ENCODE peak calls at places on chromosomes 4 and X, in seven cellular contexts. One of them, this sample, is unnamed. For H3K4me1, the result is how much of the 10 kb centered on the place peaks cover.

GRCh38 chr4:121189811-121190210 is 25.7 kb upstream of the TNIP3 start:
- DNase-seq in tibial nerve: no peak
- DNase-seq in neural progenitor cell: no peak
- DNase-seq in tibial artery: no peak
- DNase-seq in hepatocyte: no peak
- DNase-seq in pancreas: no peak
- DNase-seq in Peyer's patch: peak
- DNase-seq in this sample: peak

GRCh38 chr4:127012549-127012948 is 620.2 kb upstream of the INTU start:
- DNase-seq in tibial nerve: no peak
- DNase-seq in neural progenitor cell: no peak
- DNase-seq in tibial artery: no peak
- DNase-seq in hepatocyte: no peak
- DNase-seq in pancreas: no peak
- DNase-seq in Peyer's patch: no peak
- DNase-seq in this sample: no peak

GRCh38 chr4:140152015-140152703 is 1.8 kb downstream of the MAML3 start:
- DNase-seq in tibial nerve: peak
- DNase-seq in neural progenitor cell: peak
- DNase-seq in tibial artery: peak
- DNase-seq in hepatocyte: peak
- DNase-seq in pancreas: peak
- DNase-seq in Peyer's patch: peak
- DNase-seq in this sample: peak

GRCh38 chr4:44446191-44446590 is 2.4 kb downstream of the KCTD8 start:
- DNase-seq in tibial nerve: no peak
- DNase-seq in neural progenitor cell: no peak
- DNase-seq in tibial artery: no peak
- DNase-seq in hepatocyte: no peak
- DNase-seq in pancreas: no peak
- DNase-seq in Peyer's patch: no peak
- DNase-seq in this sample: no peak

GRCh38 chrX:112087545-112087944 is 5.0 kb upstream of the TRPC5 start:
- DNase-seq in tibial nerve: no peak
- DNase-seq in neural progenitor cell: no peak
- DNase-seq in tibial artery: no peak
- DNase-seq in hepatocyte: no peak
- DNase-seq in pancreas: no peak
- DNase-seq in Peyer's patch: no peak
- DNase-seq in this sample: no peak

GRCh38 chrX:65866146-65866545 is 173.7 kb downstream of the VSIG4 start:
- DNase-seq in tibial nerve: no peak
- DNase-seq in neural progenitor cell: no peak
- DNase-seq in tibial artery: no peak
- DNase-seq in hepatocyte: no peak
- DNase-seq in pancreas: no peak
- DNase-seq in Peyer's patch: no peak
- DNase-seq in this sample: no peak

GRCh38 chrX:49155243-49155899 is 7.2 kb upstream of the MAGIX start:
- DNase-seq in tibial nerve: no peak
- DNase-seq in neural progenitor cell: peak
- DNase-seq in tibial artery: no peak
- DNase-seq in hepatocyte: peak
- DNase-seq in pancreas: peak
- DNase-seq in Peyer's patch: peak
- DNase-seq in this sample: peak

GRCh38 chrX:47248576-47248975 is 15.8 kb downstream of the USP11 start:
- DNase-seq in tibial nerve: no peak
- DNase-seq in neural progenitor cell: no peak
- DNase-seq in tibial artery: no peak
- DNase-seq in hepatocyte: no peak
- DNase-seq in pancreas: no peak
- DNase-seq in Peyer's patch: no peak
- DNase-seq in this sample: no peak

GRCh38 chr4:57102050-57102564 is 8.1 kb downstream of the IGFBP7 start:
- DNase-seq in tibial nerve: peak
- DNase-seq in neural progenitor cell: no peak
- DNase-seq in tibial artery: peak
- DNase-seq in hepatocyte: no peak
- DNase-seq in pancreas: peak
- DNase-seq in Peyer's patch: no peak
- DNase-seq in this sample: peak

GRCh38 chr4:76772498-76773106 is 125.3 kb downstream of the SOWAHB start:
- DNase-seq in tibial nerve: no peak
- DNase-seq in neural progenitor cell: no peak
- DNase-seq in tibial artery: no peak
- DNase-seq in hepatocyte: peak
- DNase-seq in pancreas: no peak
- DNase-seq in Peyer's patch: no peak
- DNase-seq in this sample: no peak

GRCh38 chr4:21952549-21952948 is 4.0 kb upstream of the KCNIP4 start:
- DNase-seq in tibial nerve: no peak
- DNase-seq in neural progenitor cell: no peak
- DNase-seq in tibial artery: no peak
- DNase-seq in hepatocyte: no peak
- DNase-seq in pancreas: no peak
- DNase-seq in Peyer's patch: no peak
- DNase-seq in this sample: no peak

GRCh38 chr4:3252831-3253641 is 4.1 kb downstream of the MSANTD1 start:
- DNase-seq in tibial nerve: no peak
- DNase-seq in neural progenitor cell: no peak
- DNase-seq in tibial artery: peak
- DNase-seq in hepatocyte: no peak
- DNase-seq in pancreas: no peak
- DNase-seq in Peyer's patch: no peak
- DNase-seq in this sample: no peak

GRCh38 chr4:185839204-185839712 is 27.3 kb upstream of the SORBS2 start:
- DNase-seq in tibial nerve: peak
- DNase-seq in neural progenitor cell: peak
- DNase-seq in tibial artery: peak
- DNase-seq in hepatocyte: peak
- DNase-seq in pancreas: no peak
- DNase-seq in Peyer's patch: no peak
- DNase-seq in this sample: peak

GRCh38 chr4:147160908-147161513 is 215.3 kb upstream of the TTC29 start:
- DNase-seq in tibial nerve: peak
- DNase-seq in neural progenitor cell: peak
- DNase-seq in tibial artery: no peak
- DNase-seq in hepatocyte: peak
- DNase-seq in pancreas: no peak
- DNase-seq in Peyer's patch: no peak
- DNase-seq in this sample: no peak

GRCh38 chrX:39492495-39493162 is 605.1 kb downstream of the BCOR start:
- DNase-seq in tibial nerve: no peak
- DNase-seq in neural progenitor cell: no peak
- DNase-seq in tibial artery: no peak
- DNase-seq in hepatocyte: peak
- DNase-seq in pancreas: no peak
- DNase-seq in Peyer's patch: peak
- DNase-seq in this sample: no peak

GRCh38 chr4:76377481-76377901 is 43.5 kb downstream of the CCDC158 start:
- DNase-seq in tibial nerve: no peak
- DNase-seq in neural progenitor cell: peak
- DNase-seq in tibial artery: no peak
- DNase-seq in hepatocyte: no peak
- DNase-seq in pancreas: no peak
- DNase-seq in Peyer's patch: no peak
- DNase-seq in this sample: no peak

GRCh38 chrX:2243913-2244460 is 256.8 kb downstream of the DHRSX start:
- DNase-seq in tibial nerve: no peak
- DNase-seq in neural progenitor cell: no peak
- DNase-seq in tibial artery: no peak
- DNase-seq in hepatocyte: no peak
- DNase-seq in pancreas: no peak
- DNase-seq in Peyer's patch: no peak
- DNase-seq in this sample: peak

GRCh38 chr4:174999407-174999806 is 81.2 kb downstream of the ADAM29 start:
- DNase-seq in tibial nerve: no peak
- DNase-seq in neural progenitor cell: no peak
- DNase-seq in tibial artery: no peak
- DNase-seq in hepatocyte: no peak
- DNase-seq in pancreas: no peak
- DNase-seq in Peyer's patch: no peak
- DNase-seq in this sample: no peak

DNA sequence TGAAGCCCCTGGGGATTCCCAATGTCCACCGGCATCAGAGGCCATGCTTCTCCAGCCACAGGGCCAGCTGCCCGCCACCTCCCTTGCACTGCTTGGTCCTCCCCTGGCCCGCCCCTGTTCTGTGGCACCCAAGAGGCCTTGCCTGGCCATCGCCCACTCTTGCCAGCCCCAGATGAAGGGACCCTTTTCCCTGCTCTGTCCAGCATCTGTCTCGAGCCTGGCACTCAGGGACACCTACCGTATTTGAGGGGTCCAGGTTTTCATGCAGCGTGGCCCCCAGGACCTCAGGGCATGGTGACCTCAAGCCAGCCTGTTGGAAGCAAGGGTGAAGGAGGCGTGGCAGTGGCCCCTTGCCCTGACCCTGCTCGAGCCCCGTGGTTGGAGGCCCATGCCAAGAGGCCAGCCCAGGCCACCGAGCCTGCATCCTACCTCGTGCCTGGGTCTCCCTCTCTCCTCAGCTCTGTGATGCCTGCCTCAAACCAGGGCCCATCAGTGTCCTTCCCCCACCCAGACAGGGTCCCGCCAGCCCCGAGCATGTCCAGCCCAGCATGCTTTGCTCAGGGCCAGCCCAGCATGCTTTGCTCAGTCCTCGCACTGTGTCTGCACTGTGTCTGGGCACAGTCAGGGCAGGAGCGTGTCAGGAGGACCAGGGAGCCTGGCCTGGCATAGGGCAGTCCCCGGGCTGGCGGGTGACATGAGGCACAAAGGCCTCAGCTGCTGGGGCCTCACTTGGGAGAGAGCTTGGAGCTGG is 14.3 kb upstream of the FGFR3 start:
- DNase-seq in tibial nerve: no peak
- DNase-seq in neural progenitor cell: no peak
- DNase-seq in tibial artery: no peak
- DNase-seq in hepatocyte: no peak
- DNase-seq in pancreas: no peak
- DNase-seq in Peyer's patch: no peak
- DNase-seq in this sample: no peak
- H3K4me1 ChIP-seq in tibial nerve: under half
- H3K4me1 ChIP-seq in neural progenitor cell: under half
- H3K4me1 ChIP-seq in tibial artery: under half
- H3K4me1 ChIP-seq in hepatocyte: under half
- H3K4me1 ChIP-seq in pancreas: under half
- H3K4me1 ChIP-seq in Peyer's patch: under half
- H3K4me1 ChIP-seq in this sample: under half

GRCh38 chr4:184814686-184815045 is 11.1 kb downstream of the ACSL1 start:
- DNase-seq in tibial nerve: no peak
- DNase-seq in neural progenitor cell: no peak
- DNase-seq in tibial artery: peak
- DNase-seq in hepatocyte: no peak
- DNase-seq in pancreas: no peak
- DNase-seq in Peyer's patch: no peak
- DNase-seq in this sample: no peak

GRCh38 chr4:184817494-184818215 is 8.1 kb downstream of the ACSL1 start:
- DNase-seq in tibial nerve: no peak
- DNase-seq in neural progenitor cell: no peak
- DNase-seq in tibial artery: peak
- DNase-seq in hepatocyte: no peak
- DNase-seq in pancreas: no peak
- DNase-seq in Peyer's patch: peak
- DNase-seq in this sample: no peak

GRCh38 chr4:184815046-184815877 is 10.5 kb downstream of the ACSL1 start:
- DNase-seq in tibial nerve: peak
- DNase-seq in neural progenitor cell: peak
- DNase-seq in tibial artery: peak
- DNase-seq in hepatocyte: peak
- DNase-seq in pancreas: peak
- DNase-seq in Peyer's patch: peak
- DNase-seq in this sample: peak

GRCh38 chr4:184818216-184818564 is 7.6 kb downstream of the ACSL1 start:
- DNase-seq in tibial nerve: no peak
- DNase-seq in neural progenitor cell: no peak
- DNase-seq in tibial artery: no peak
- DNase-seq in hepatocyte: no peak
- DNase-seq in pancreas: no peak
- DNase-seq in Peyer's patch: peak
- DNase-seq in this sample: no peak

GRCh38 chr4:184816962-184817361 is 8.8 kb downstream of the ACSL1 start:
- DNase-seq in tibial nerve: no peak
- DNase-seq in neural progenitor cell: no peak
- DNase-seq in tibial artery: no peak
- DNase-seq in hepatocyte: no peak
- DNase-seq in pancreas: no peak
- DNase-seq in Peyer's patch: no peak
- DNase-seq in this sample: no peak
- H3K4me1 ChIP-seq in tibial nerve: half or more
- H3K4me1 ChIP-seq in neural progenitor cell: under half
- H3K4me1 ChIP-seq in tibial artery: under half
- H3K4me1 ChIP-seq in hepatocyte: under half
- H3K4me1 ChIP-seq in pancreas: under half
- H3K4me1 ChIP-seq in Peyer's patch: under half
- H3K4me1 ChIP-seq in this sample: under half

GRCh38 chr4:6354119-6354518 is 84.5 kb downstream of the WFS1 start:
- DNase-seq in tibial nerve: no peak
- DNase-seq in neural progenitor cell: no peak
- DNase-seq in tibial artery: no peak
- DNase-seq in hepatocyte: no peak
- DNase-seq in pancreas: no peak
- DNase-seq in Peyer's patch: no peak
- DNase-seq in this sample: no peak
- H3K4me1 ChIP-seq in tibial nerve: under half
- H3K4me1 ChIP-seq in neural progenitor cell: under half
- H3K4me1 ChIP-seq in tibial artery: under half
- H3K4me1 ChIP-seq in hepatocyte: under half
- H3K4me1 ChIP-seq in pancreas: under half
- H3K4me1 ChIP-seq in Peyer's patch: under half
- H3K4me1 ChIP-seq in this sample: under half

DNA sequence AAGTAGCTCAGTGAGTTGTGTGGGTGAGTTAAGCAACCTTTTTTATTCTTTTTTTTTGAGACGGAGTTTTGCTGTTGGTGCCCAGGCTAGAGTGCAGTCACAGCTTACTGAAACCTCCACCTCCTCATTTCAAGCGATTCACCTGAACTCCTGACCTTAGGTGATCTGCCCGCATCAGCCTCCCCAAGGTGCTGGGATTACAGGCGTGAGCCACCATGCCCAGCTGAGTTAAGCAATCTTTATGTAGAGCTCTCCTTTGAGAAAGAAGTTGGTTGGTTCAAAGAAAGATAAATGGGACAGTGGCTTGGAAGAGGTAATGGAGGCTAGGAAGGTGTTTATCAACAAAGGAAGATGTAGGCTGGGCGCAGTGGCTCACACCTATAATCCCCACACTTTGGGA is 3.2 kb downstream of the MSMO1 start:
- DNase-seq in tibial nerve: no peak
- DNase-seq in neural progenitor cell: no peak
- DNase-seq in tibial artery: no peak
- DNase-seq in hepatocyte: no peak
- DNase-seq in pancreas: no peak
- DNase-seq in Peyer's patch: no peak
- DNase-seq in this sample: no peak
- H3K4me1 ChIP-seq in tibial nerve: half or more
- H3K4me1 ChIP-seq in neural progenitor cell: half or more
- H3K4me1 ChIP-seq in tibial artery: under half
- H3K4me1 ChIP-seq in hepatocyte: under half
- H3K4me1 ChIP-seq in pancreas: under half
- H3K4me1 ChIP-seq in Peyer's patch: under half
- H3K4me1 ChIP-seq in this sample: under half